ENCODE peak calls at places on chromosomes 2 and 18, in seven cellular contexts. One of them, this sample, is unnamed. For H3K27me3, the result is how much of the 10 kb centered on the place peaks cover.

GRCh38 chr2:223260681-223261080 is 208.7 kb downstream of the KCNE4 start:
- DNase-seq in esophagus squamous epithelium: no peak
- DNase-seq in HCT116: no peak
- DNase-seq in sigmoid colon: no peak
- DNase-seq in thyroid gland: no peak
- DNase-seq in spleen: no peak
- DNase-seq in uterus: no peak
- DNase-seq in this sample: no peak

GRCh38 chr2:73931531-73932500 is 5.1 kb downstream of the DGUOK start:
- DNase-seq in esophagus squamous epithelium: no peak
- DNase-seq in HCT116: no peak
- DNase-seq in sigmoid colon: no peak
- DNase-seq in thyroid gland: no peak
- DNase-seq in spleen: no peak
- DNase-seq in uterus: no peak
- DNase-seq in this sample: no peak

GRCh38 chr18:44680271-44681038 is at the start of gene SETBP1:
- DNase-seq in esophagus squamous epithelium: peak
- DNase-seq in HCT116: no peak
- DNase-seq in sigmoid colon: peak
- DNase-seq in thyroid gland: peak
- DNase-seq in spleen: peak
- DNase-seq in uterus: peak
- DNase-seq in this sample: peak

GRCh38 chr2:173521450-173522192 is 166.9 kb downstream of the CDCA7 start:
- DNase-seq in esophagus squamous epithelium: no peak
- DNase-seq in HCT116: no peak
- DNase-seq in sigmoid colon: no peak
- DNase-seq in thyroid gland: no peak
- DNase-seq in spleen: no peak
- DNase-seq in uterus: no peak
- DNase-seq in this sample: no peak

GRCh38 chr2:7794916-7795315 is 877.7 kb downstream of the RNF144A start:
- DNase-seq in esophagus squamous epithelium: no peak
- DNase-seq in HCT116: no peak
- DNase-seq in sigmoid colon: no peak
- DNase-seq in thyroid gland: peak
- DNase-seq in spleen: no peak
- DNase-seq in uterus: no peak
- DNase-seq in this sample: no peak

GRCh38 chr2:43127208-43127940 is 99.0 kb downstream of the ZFP36L2 start:
- DNase-seq in esophagus squamous epithelium: peak
- DNase-seq in HCT116: peak
- DNase-seq in sigmoid colon: peak
- DNase-seq in thyroid gland: peak
- DNase-seq in spleen: peak
- DNase-seq in uterus: peak
- DNase-seq in this sample: peak

GRCh38 chr2:8841962-8842361 is 4.5 kb upstream of the KIDINS220 start:
- DNase-seq in esophagus squamous epithelium: no peak
- DNase-seq in HCT116: no peak
- DNase-seq in sigmoid colon: no peak
- DNase-seq in thyroid gland: no peak
- DNase-seq in spleen: no peak
- DNase-seq in uterus: no peak
- DNase-seq in this sample: no peak

GRCh38 chr2:111900859-111901258 is 2.5 kb downstream of the MERTK start:
- DNase-seq in esophagus squamous epithelium: no peak
- DNase-seq in HCT116: no peak
- DNase-seq in sigmoid colon: no peak
- DNase-seq in thyroid gland: peak
- DNase-seq in spleen: no peak
- DNase-seq in uterus: no peak
- DNase-seq in this sample: no peak

GRCh38 chr2:30826481-30826880 is 19.2 kb upstream of the CAPN13 start:
- DNase-seq in esophagus squamous epithelium: no peak
- DNase-seq in HCT116: no peak
- DNase-seq in sigmoid colon: no peak
- DNase-seq in thyroid gland: no peak
- DNase-seq in spleen: no peak
- DNase-seq in uterus: no peak
- DNase-seq in this sample: no peak

GRCh38 chr18:62672600-62672999 is 42.7 kb upstream of the PHLPP1 start:
- DNase-seq in esophagus squamous epithelium: no peak
- DNase-seq in HCT116: no peak
- DNase-seq in sigmoid colon: no peak
- DNase-seq in thyroid gland: no peak
- DNase-seq in spleen: no peak
- DNase-seq in uterus: no peak
- DNase-seq in this sample: no peak

GRCh38 chr2:210562136-210563080 is 6.0 kb downstream of the CPS1 start:
- DNase-seq in esophagus squamous epithelium: no peak
- DNase-seq in HCT116: no peak
- DNase-seq in sigmoid colon: no peak
- DNase-seq in thyroid gland: no peak
- DNase-seq in spleen: no peak
- DNase-seq in uterus: no peak
- DNase-seq in this sample: no peak

GRCh38 chr2:8682719-8683667 is 1.1 kb downstream of the ID2 start:
- DNase-seq in esophagus squamous epithelium: no peak
- DNase-seq in HCT116: peak
- DNase-seq in sigmoid colon: peak
- DNase-seq in thyroid gland: peak
- DNase-seq in spleen: peak
- DNase-seq in uterus: peak
- DNase-seq in this sample: peak

GRCh38 chr2:95721726-95722125 is 129.9 kb downstream of the TRIM43 start:
- DNase-seq in esophagus squamous epithelium: no peak
- DNase-seq in HCT116: no peak
- DNase-seq in sigmoid colon: no peak
- DNase-seq in thyroid gland: peak
- DNase-seq in spleen: no peak
- DNase-seq in uterus: no peak
- DNase-seq in this sample: no peak

GRCh38 chr2:11343626-11344341 is 652 bp downstream of the ROCK2 start:
- DNase-seq in esophagus squamous epithelium: no peak
- DNase-seq in HCT116: no peak
- DNase-seq in sigmoid colon: peak
- DNase-seq in thyroid gland: peak
- DNase-seq in spleen: peak
- DNase-seq in uterus: peak
- DNase-seq in this sample: peak
- TF ChIP-seq POLR2A in esophagus squamous epithelium: no peak
- TF ChIP-seq POLR2A in HCT116: no peak
- TF ChIP-seq POLR2A in sigmoid colon: no peak
- TF ChIP-seq POLR2A in thyroid gland: no peak
- TF ChIP-seq POLR2A in spleen: no peak
- TF ChIP-seq POLR2A in uterus: no peak
- TF ChIP-seq POLR2A in this sample: peak

GRCh38 chr2:59182249-59182648 is 941.1 kb upstream of the FANCL start:
- DNase-seq in esophagus squamous epithelium: no peak
- DNase-seq in HCT116: no peak
- DNase-seq in sigmoid colon: no peak
- DNase-seq in thyroid gland: no peak
- DNase-seq in spleen: no peak
- DNase-seq in uterus: no peak
- DNase-seq in this sample: no peak
- TF ChIP-seq CTCF in esophagus squamous epithelium: no peak
- TF ChIP-seq CTCF in HCT116: peak
- TF ChIP-seq CTCF in sigmoid colon: no peak
- TF ChIP-seq CTCF in thyroid gland: no peak
- TF ChIP-seq CTCF in spleen: no peak
- TF ChIP-seq CTCF in uterus: no peak
- TF ChIP-seq CTCF in this sample: peak

DNA sequence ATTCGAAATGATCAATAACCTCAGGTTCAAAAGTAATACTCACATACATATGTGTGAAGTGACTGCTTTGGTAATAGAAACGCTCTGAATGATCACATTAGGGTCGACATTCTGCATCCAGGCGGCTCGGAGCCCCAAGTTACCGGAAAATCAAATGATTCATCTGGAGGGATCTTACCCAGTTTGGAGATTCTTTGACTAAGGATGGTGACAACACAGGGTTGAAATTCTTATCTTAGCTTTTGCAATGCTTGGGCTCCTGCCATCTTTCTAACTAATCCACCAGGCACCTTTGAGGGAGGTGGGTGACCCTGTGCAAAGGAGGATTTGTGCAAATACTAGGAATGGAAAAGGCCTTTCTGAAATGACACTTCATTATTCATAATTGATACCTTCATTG is 10.8 kb downstream of the GBX2 start:
- DNase-seq in esophagus squamous epithelium: no peak
- DNase-seq in HCT116: no peak
- DNase-seq in sigmoid colon: no peak
- DNase-seq in thyroid gland: no peak
- DNase-seq in spleen: peak
- DNase-seq in uterus: no peak
- DNase-seq in this sample: no peak
- H3K27me3 ChIP-seq in esophagus squamous epithelium: under half
- H3K27me3 ChIP-seq in HCT116: under half
- H3K27me3 ChIP-seq in sigmoid colon: under half
- H3K27me3 ChIP-seq in thyroid gland: under half
- H3K27me3 ChIP-seq in spleen: half or more
- H3K27me3 ChIP-seq in uterus: under half
- H3K27me3 ChIP-seq in this sample: under half

GRCh38 chr2:86021396-86022378 is 84.0 kb downstream of the POLR1A start:
- DNase-seq in esophagus squamous epithelium: no peak
- DNase-seq in HCT116: no peak
- DNase-seq in sigmoid colon: peak
- DNase-seq in thyroid gland: peak
- DNase-seq in spleen: no peak
- DNase-seq in uterus: peak
- DNase-seq in this sample: peak
- TF ChIP-seq POLR2A in esophagus squamous epithelium: no peak
- TF ChIP-seq POLR2A in HCT116: no peak
- TF ChIP-seq POLR2A in sigmoid colon: no peak
- TF ChIP-seq POLR2A in thyroid gland: no peak
- TF ChIP-seq POLR2A in spleen: no peak
- TF ChIP-seq POLR2A in uterus: no peak
- TF ChIP-seq POLR2A in this sample: no peak

DNA sequence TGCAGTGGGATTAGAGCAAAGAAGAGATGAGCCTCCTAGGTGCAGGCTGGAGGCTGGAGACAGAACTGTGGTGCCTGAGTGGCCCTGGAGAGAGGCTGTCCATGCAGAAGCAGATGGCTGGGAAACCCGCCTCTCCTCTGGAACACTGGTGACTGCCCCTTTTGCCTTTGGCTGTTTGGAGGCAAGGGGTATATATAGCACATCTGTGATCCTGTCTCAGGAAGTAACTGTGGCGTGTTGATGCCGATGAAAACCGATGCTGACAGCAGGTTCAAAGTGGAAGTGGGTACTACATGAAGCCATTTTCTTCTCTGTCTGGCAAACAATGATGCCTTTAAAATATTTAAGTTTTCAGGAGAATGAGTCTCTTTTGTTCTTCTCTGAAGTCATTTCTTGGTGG is 43.5 kb downstream of the SLC9A2 start:
- DNase-seq in esophagus squamous epithelium: no peak
- DNase-seq in HCT116: no peak
- DNase-seq in sigmoid colon: no peak
- DNase-seq in thyroid gland: no peak
- DNase-seq in spleen: no peak
- DNase-seq in uterus: no peak
- DNase-seq in this sample: no peak
- TF ChIP-seq CTCF in esophagus squamous epithelium: no peak
- TF ChIP-seq CTCF in HCT116: no peak
- TF ChIP-seq CTCF in sigmoid colon: no peak
- TF ChIP-seq CTCF in thyroid gland: no peak
- TF ChIP-seq CTCF in spleen: no peak
- TF ChIP-seq CTCF in uterus: no peak
- TF ChIP-seq CTCF in this sample: no peak

GRCh38 chr18:58140366-58141325 is 96.6 kb downstream of the NEDD4L start:
- DNase-seq in esophagus squamous epithelium: no peak
- DNase-seq in HCT116: no peak
- DNase-seq in sigmoid colon: peak
- DNase-seq in thyroid gland: peak
- DNase-seq in spleen: no peak
- DNase-seq in uterus: no peak
- DNase-seq in this sample: no peak
- H3K27me3 ChIP-seq in esophagus squamous epithelium: under half
- H3K27me3 ChIP-seq in HCT116: under half
- H3K27me3 ChIP-seq in sigmoid colon: under half
- H3K27me3 ChIP-seq in thyroid gland: under half
- H3K27me3 ChIP-seq in spleen: under half
- H3K27me3 ChIP-seq in uterus: under half
- H3K27me3 ChIP-seq in this sample: under half

GRCh38 chr2:46296840-46297545 is at the start of gene EPAS1:
- DNase-seq in esophagus squamous epithelium: peak
- DNase-seq in HCT116: no peak
- DNase-seq in sigmoid colon: peak
- DNase-seq in thyroid gland: peak
- DNase-seq in spleen: peak
- DNase-seq in uterus: peak
- DNase-seq in this sample: peak
- TF ChIP-seq POLR2A in esophagus squamous epithelium: no peak
- TF ChIP-seq POLR2A in HCT116: no peak
- TF ChIP-seq POLR2A in sigmoid colon: peak
- TF ChIP-seq POLR2A in thyroid gland: peak
- TF ChIP-seq POLR2A in spleen: peak
- TF ChIP-seq POLR2A in uterus: peak
- TF ChIP-seq POLR2A in this sample: peak

GRCh38 chr2:20196053-20196880 is 28.7 kb downstream of the SDC1 start:
- DNase-seq in esophagus squamous epithelium: no peak
- DNase-seq in HCT116: no peak
- DNase-seq in sigmoid colon: no peak
- DNase-seq in thyroid gland: peak
- DNase-seq in spleen: no peak
- DNase-seq in uterus: no peak
- DNase-seq in this sample: peak

GRCh38 chr2:20196881-20197204 is 28.1 kb downstream of the SDC1 start:
- DNase-seq in esophagus squamous epithelium: no peak
- DNase-seq in HCT116: no peak
- DNase-seq in sigmoid colon: no peak
- DNase-seq in thyroid gland: no peak
- DNase-seq in spleen: no peak
- DNase-seq in uterus: no peak
- DNase-seq in this sample: no peak

GRCh38 chr2:20193185-20193584 is 31.7 kb downstream of the SDC1 start:
- DNase-seq in esophagus squamous epithelium: no peak
- DNase-seq in HCT116: no peak
- DNase-seq in sigmoid colon: no peak
- DNase-seq in thyroid gland: no peak
- DNase-seq in spleen: no peak
- DNase-seq in uterus: no peak
- DNase-seq in this sample: no peak

GRCh38 chr2:20194097-20194989 is 30.6 kb downstream of the SDC1 start:
- DNase-seq in esophagus squamous epithelium: no peak
- DNase-seq in HCT116: no peak
- DNase-seq in sigmoid colon: no peak
- DNase-seq in thyroid gland: peak
- DNase-seq in spleen: no peak
- DNase-seq in uterus: no peak
- DNase-seq in this sample: no peak

DNA sequence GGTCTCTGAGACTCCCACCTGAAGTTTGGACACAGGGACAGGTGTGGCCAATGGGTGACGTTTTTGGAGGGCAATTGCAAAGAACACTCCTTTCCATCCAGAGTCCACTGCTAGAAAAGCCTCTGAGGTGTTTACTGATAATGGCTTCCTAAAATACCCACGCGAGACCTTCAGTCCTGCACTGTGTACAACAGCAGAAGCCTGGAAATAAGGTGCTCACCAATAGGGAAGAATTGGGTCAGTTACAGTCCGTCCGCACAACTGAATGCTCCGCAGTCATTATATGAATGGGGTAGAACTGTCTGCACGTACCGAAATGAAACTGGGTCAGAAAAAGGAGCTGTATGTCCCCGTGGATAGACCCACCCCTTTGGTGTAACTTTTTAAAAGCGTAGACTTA is 29.5 kb downstream of the SDC1 start:
- DNase-seq in esophagus squamous epithelium: no peak
- DNase-seq in HCT116: no peak
- DNase-seq in sigmoid colon: no peak
- DNase-seq in thyroid gland: no peak
- DNase-seq in spleen: no peak
- DNase-seq in uterus: no peak
- DNase-seq in this sample: no peak
- TF ChIP-seq CTCF in esophagus squamous epithelium: no peak
- TF ChIP-seq CTCF in HCT116: no peak
- TF ChIP-seq CTCF in sigmoid colon: no peak
- TF ChIP-seq CTCF in thyroid gland: no peak
- TF ChIP-seq CTCF in spleen: no peak
- TF ChIP-seq CTCF in uterus: no peak
- TF ChIP-seq CTCF in this sample: no peak